ENCODE peak calls at places on chromosomes 1 and 21, in nine cellular contexts. One of them, this sample, is unnamed.
A peak's percentile ranks its signal among the peaks of the same experiment; 100 is the strongest.

GRCh38 chr1:11918779-11919519 is 7.3 kb downstream of the KIAA2013 start:
- DNase-seq in lower leg skin: no peak
- DNase-seq in PC-3: peak; percentile 86
- DNase-seq in K562: no peak
- DNase-seq in PC-9: peak; percentile 50
- DNase-seq in sigmoid colon: peak; percentile 91
- DNase-seq in ovary: peak; percentile 62
- DNase-seq in tibial nerve: no peak
- DNase-seq in cardiac muscle cell: peak; percentile 77
- DNase-seq in this sample: peak; percentile 88

GRCh38 chr21:37435120-37435519 is 68.5 kb downstream of the DYRK1A start:
- DNase-seq in PC-3: peak; percentile 47
- DNase-seq in tibial nerve: no peak
- DNase-seq in sigmoid colon: peak; percentile 72
- DNase-seq in ovary: peak; percentile 39
- DNase-seq in lower leg skin: no peak
- DNase-seq in K562: peak; percentile 91
- DNase-seq in PC-9: no peak
- DNase-seq in cardiac muscle cell: peak; percentile 96
- DNase-seq in this sample: peak; percentile 96

GRCh38 chr1:68269637-68270430 is 37.5 kb upstream of the WLS start:
- DNase-seq in ovary: no peak
- DNase-seq in lower leg skin: no peak
- DNase-seq in cardiac muscle cell: no peak
- DNase-seq in sigmoid colon: no peak
- DNase-seq in PC-3: peak; percentile 81
- DNase-seq in K562: no peak
- DNase-seq in PC-9: peak; percentile 21
- DNase-seq in tibial nerve: no peak
- DNase-seq in this sample: peak; percentile 35

GRCh38 chr21:41701749-41702148 is 65.1 kb downstream of the RIPK4 start:
- DNase-seq in tibial nerve: no peak
- DNase-seq in ovary: no peak
- DNase-seq in lower leg skin: no peak
- DNase-seq in PC-3: no peak
- DNase-seq in K562: no peak
- DNase-seq in PC-9: no peak
- DNase-seq in cardiac muscle cell: no peak
- DNase-seq in sigmoid colon: no peak
- DNase-seq in this sample: no peak

GRCh38 chr1:195744256-195744655 is 864.0 kb downstream of the KCNT2 start:
- DNase-seq in ovary: no peak
- DNase-seq in K562: no peak
- DNase-seq in cardiac muscle cell: no peak
- DNase-seq in sigmoid colon: no peak
- DNase-seq in PC-3: no peak
- DNase-seq in lower leg skin: no peak
- DNase-seq in tibial nerve: no peak
- DNase-seq in PC-9: no peak
- DNase-seq in this sample: no peak

GRCh38 chr1:30879126-30879786 is 29.3 kb downstream of the SDC3 start:
- DNase-seq in sigmoid colon: no peak
- DNase-seq in ovary: no peak
- DNase-seq in PC-3: peak; percentile 50
- DNase-seq in PC-9: no peak
- DNase-seq in cardiac muscle cell: no peak
- DNase-seq in K562: no peak
- DNase-seq in lower leg skin: no peak
- DNase-seq in tibial nerve: no peak
- DNase-seq in this sample: peak; percentile 25

GRCh38 chr1:202192770-202193613 is 607 bp upstream of the LGR6 start:
- DNase-seq in ovary: peak; percentile 43
- DNase-seq in K562: peak; percentile 81
- DNase-seq in PC-9: peak; percentile 71
- DNase-seq in tibial nerve: no peak
- DNase-seq in PC-3: peak; percentile 58
- DNase-seq in sigmoid colon: peak; percentile 77
- DNase-seq in cardiac muscle cell: peak; percentile 63
- DNase-seq in lower leg skin: peak; percentile 91
- DNase-seq in this sample: peak; percentile 39

GRCh38 chr1:70509996-70510876 is 99.2 kb downstream of the CTH start:
- DNase-seq in tibial nerve: no peak
- DNase-seq in ovary: no peak
- DNase-seq in cardiac muscle cell: peak; percentile 92
- DNase-seq in lower leg skin: no peak
- DNase-seq in K562: peak; percentile 72
- DNase-seq in sigmoid colon: no peak
- DNase-seq in PC-3: peak; percentile 96
- DNase-seq in PC-9: peak; percentile 3
- DNase-seq in this sample: peak; percentile 96

GRCh38 chr1:109977657-109978378 is 6.7 kb upstream of the AHCYL1 start:
- DNase-seq in tibial nerve: no peak
- DNase-seq in cardiac muscle cell: peak; percentile 69
- DNase-seq in ovary: no peak
- DNase-seq in lower leg skin: no peak
- DNase-seq in K562: no peak
- DNase-seq in sigmoid colon: no peak
- DNase-seq in PC-3: no peak
- DNase-seq in PC-9: no peak
- DNase-seq in this sample: no peak

GRCh38 chr1:88655685-88656299 is 28.3 kb upstream of the PKN2 start:
- DNase-seq in ovary: no peak
- DNase-seq in PC-9: no peak
- DNase-seq in lower leg skin: no peak
- DNase-seq in K562: peak; percentile 39
- DNase-seq in PC-3: peak; percentile 60
- DNase-seq in cardiac muscle cell: peak; percentile 47
- DNase-seq in tibial nerve: no peak
- DNase-seq in sigmoid colon: no peak
- DNase-seq in this sample: peak; percentile 49

GRCh38 chr1:154434346-154435075 is 29.4 kb downstream of the IL6R start:
- DNase-seq in tibial nerve: peak; percentile 75
- DNase-seq in cardiac muscle cell: peak; percentile 84
- DNase-seq in PC-3: no peak
- DNase-seq in PC-9: no peak
- DNase-seq in lower leg skin: peak; percentile 97
- DNase-seq in sigmoid colon: peak; percentile 98
- DNase-seq in K562: peak; percentile 30
- DNase-seq in ovary: peak; percentile 85
- DNase-seq in this sample: no peak

GRCh38 chr21:28944296-28944695 is 48.4 kb downstream of the LTN1 start:
- DNase-seq in tibial nerve: no peak
- DNase-seq in PC-3: no peak
- DNase-seq in lower leg skin: no peak
- DNase-seq in cardiac muscle cell: peak; percentile 47
- DNase-seq in ovary: no peak
- DNase-seq in K562: no peak
- DNase-seq in PC-9: no peak
- DNase-seq in sigmoid colon: no peak
- DNase-seq in this sample: no peak

GRCh38 chr1:22048351-22049192 is 3.9 kb upstream of the CDC42 start:
- DNase-seq in sigmoid colon: no peak
- DNase-seq in tibial nerve: no peak
- DNase-seq in ovary: no peak
- DNase-seq in PC-9: no peak
- DNase-seq in PC-3: peak; percentile 71
- DNase-seq in lower leg skin: no peak
- DNase-seq in cardiac muscle cell: peak; percentile 44
- DNase-seq in K562: peak; percentile 87
- DNase-seq in this sample: no peak

GRCh38 chr21:36918291-36918690 is 48.2 kb downstream of the HLCS start:
- DNase-seq in ovary: no peak
- DNase-seq in tibial nerve: no peak
- DNase-seq in sigmoid colon: no peak
- DNase-seq in PC-3: no peak
- DNase-seq in cardiac muscle cell: no peak
- DNase-seq in PC-9: no peak
- DNase-seq in K562: no peak
- DNase-seq in lower leg skin: peak; percentile 1
- DNase-seq in this sample: no peak

GRCh38 chr21:43703068-43703880 is 15.7 kb upstream of the PDXK start:
- DNase-seq in K562: peak; percentile 73
- DNase-seq in ovary: no peak
- DNase-seq in tibial nerve: no peak
- DNase-seq in PC-3: no peak
- DNase-seq in lower leg skin: no peak
- DNase-seq in sigmoid colon: no peak
- DNase-seq in PC-9: no peak
- DNase-seq in cardiac muscle cell: peak; percentile 88
- DNase-seq in this sample: peak; percentile 61

GRCh38 chr1:221098462-221099406 is 219.5 kb downstream of the HLX start:
- DNase-seq in lower leg skin: no peak
- DNase-seq in K562: no peak
- DNase-seq in PC-3: peak; percentile 69
- DNase-seq in tibial nerve: no peak
- DNase-seq in sigmoid colon: no peak
- DNase-seq in cardiac muscle cell: peak; percentile 66
- DNase-seq in PC-9: no peak
- DNase-seq in ovary: no peak
- DNase-seq in this sample: no peak

GRCh38 chr1:1168156-1168450 is 5.6 kb upstream of the TTLL10 start:
- DNase-seq in lower leg skin: no peak
- DNase-seq in K562: no peak
- DNase-seq in ovary: no peak
- DNase-seq in PC-3: no peak
- DNase-seq in sigmoid colon: no peak
- DNase-seq in PC-9: no peak
- DNase-seq in tibial nerve: no peak
- DNase-seq in cardiac muscle cell: no peak
- DNase-seq in this sample: no peak

GRCh38 chr1:17117451-17118265 is 1.6 kb downstream of the PADI2 start:
- DNase-seq in sigmoid colon: no peak
- DNase-seq in ovary: no peak
- DNase-seq in tibial nerve: no peak
- DNase-seq in cardiac muscle cell: no peak
- DNase-seq in PC-3: no peak
- DNase-seq in lower leg skin: no peak
- DNase-seq in PC-9: no peak
- DNase-seq in K562: no peak
- DNase-seq in this sample: no peak

GRCh38 chr1:29706936-29707335 is 470.6 kb downstream of the PTPRU start:
- DNase-seq in PC-9: peak; percentile 33
- DNase-seq in lower leg skin: no peak
- DNase-seq in sigmoid colon: no peak
- DNase-seq in ovary: no peak
- DNase-seq in cardiac muscle cell: peak; percentile 73
- DNase-seq in tibial nerve: no peak
- DNase-seq in PC-3: peak; percentile 75
- DNase-seq in K562: peak; percentile 40
- DNase-seq in this sample: peak; percentile 64
- TF ChIP-seq CTCF in PC-9: peak; percentile 59
- TF ChIP-seq CTCF in lower leg skin: no peak
- TF ChIP-seq CTCF in sigmoid colon: no peak
- TF ChIP-seq CTCF in ovary: no peak
- TF ChIP-seq CTCF in cardiac muscle cell: peak; percentile 66
- TF ChIP-seq CTCF in tibial nerve: no peak
- TF ChIP-seq CTCF in PC-3: peak; percentile 67
- TF ChIP-seq CTCF in K562: peak; percentile 44
- TF ChIP-seq CTCF in this sample: peak; percentile 74

DNA sequence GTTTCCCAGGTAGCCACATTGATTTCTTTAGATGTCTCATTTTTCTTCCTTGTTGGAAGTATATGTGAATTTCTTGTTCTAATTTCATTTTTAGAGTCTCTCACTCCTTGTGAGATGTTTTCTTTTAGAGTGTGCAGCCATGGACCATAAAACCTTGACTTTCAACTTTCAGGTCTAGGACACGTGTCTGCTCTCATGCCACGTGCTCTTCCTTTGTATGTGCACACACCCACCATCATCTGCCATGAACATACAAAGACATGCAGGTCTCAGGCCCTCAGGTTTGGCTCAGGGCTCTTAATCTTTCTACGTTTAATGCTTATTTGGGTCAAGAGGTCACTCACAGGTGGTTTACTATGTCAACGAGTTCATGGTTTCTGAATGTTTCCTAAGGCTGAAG is 70.6 kb downstream of the DDX20 start:
- DNase-seq in PC-9: no peak
- DNase-seq in PC-3: no peak
- DNase-seq in ovary: no peak
- DNase-seq in K562: no peak
- DNase-seq in lower leg skin: peak; percentile 3
- DNase-seq in sigmoid colon: no peak
- DNase-seq in tibial nerve: no peak
- DNase-seq in cardiac muscle cell: no peak
- DNase-seq in this sample: no peak
- H3K4me3 ChIP-seq in PC-9: no peak overlapping the region
- H3K4me3 ChIP-seq in PC-3: no peak overlapping the region
- H3K4me3 ChIP-seq in ovary: no peak overlapping the region
- H3K4me3 ChIP-seq in K562: no peak overlapping the region
- H3K4me3 ChIP-seq in lower leg skin: no peak overlapping the region
- H3K4me3 ChIP-seq in sigmoid colon: no peak overlapping the region
- H3K4me3 ChIP-seq in tibial nerve: no peak overlapping the region
- H3K4me3 ChIP-seq in cardiac muscle cell: no peak overlapping the region
- H3K4me3 ChIP-seq in this sample: no peak overlapping the region

GRCh38 chr1:206116873-206117150 is 376 bp downstream of the AVPR1B start:
- DNase-seq in sigmoid colon: no peak
- DNase-seq in K562: no peak
- DNase-seq in PC-3: no peak
- DNase-seq in cardiac muscle cell: no peak
- DNase-seq in lower leg skin: no peak
- DNase-seq in ovary: no peak
- DNase-seq in tibial nerve: no peak
- DNase-seq in PC-9: no peak
- DNase-seq in this sample: no peak

GRCh38 chr1:206114692-206115430 is 2.3 kb downstream of the AVPR1B start:
- DNase-seq in cardiac muscle cell: peak; percentile 35
- DNase-seq in PC-9: no peak
- DNase-seq in K562: no peak
- DNase-seq in ovary: no peak
- DNase-seq in sigmoid colon: no peak
- DNase-seq in lower leg skin: no peak
- DNase-seq in PC-3: no peak
- DNase-seq in tibial nerve: no peak
- DNase-seq in this sample: no peak

GRCh38 chr1:206115791-206116190 is 1.4 kb downstream of the AVPR1B start:
- DNase-seq in PC-9: no peak
- DNase-seq in ovary: no peak
- DNase-seq in tibial nerve: no peak
- DNase-seq in cardiac muscle cell: no peak
- DNase-seq in K562: no peak
- DNase-seq in PC-3: no peak
- DNase-seq in lower leg skin: no peak
- DNase-seq in sigmoid colon: no peak
- DNase-seq in this sample: no peak

GRCh38 chr1:206116191-206116872 is 856 bp downstream of the AVPR1B start:
- DNase-seq in cardiac muscle cell: no peak
- DNase-seq in PC-9: no peak
- DNase-seq in lower leg skin: no peak
- DNase-seq in ovary: no peak
- DNase-seq in K562: no peak
- DNase-seq in tibial nerve: no peak
- DNase-seq in PC-3: no peak
- DNase-seq in sigmoid colon: no peak
- DNase-seq in this sample: no peak

GRCh38 chr1:206117151-206117948 is at the start of gene AVPR1B:
- DNase-seq in cardiac muscle cell: peak; percentile 54
- DNase-seq in lower leg skin: no peak
- DNase-seq in tibial nerve: no peak
- DNase-seq in K562: no peak
- DNase-seq in sigmoid colon: no peak
- DNase-seq in PC-9: peak; percentile 53
- DNase-seq in PC-3: peak; percentile 41
- DNase-seq in ovary: no peak
- DNase-seq in this sample: peak; percentile 8
- TF ChIP-seq CTCF in cardiac muscle cell: no peak
- TF ChIP-seq CTCF in lower leg skin: no peak
- TF ChIP-seq CTCF in tibial nerve: no peak
- TF ChIP-seq CTCF in K562: no peak
- TF ChIP-seq CTCF in sigmoid colon: no peak
- TF ChIP-seq CTCF in PC-9: no peak
- TF ChIP-seq CTCF in PC-3: peak; percentile 43
- TF ChIP-seq CTCF in ovary: no peak
- TF ChIP-seq CTCF in this sample: no peak

GRCh38 chr1:211920141-211920572 is 89.6 kb upstream of the LPGAT1 start:
- DNase-seq in lower leg skin: no peak
- DNase-seq in PC-9: no peak
- DNase-seq in K562: no peak
- DNase-seq in ovary: no peak
- DNase-seq in sigmoid colon: peak; percentile 69
- DNase-seq in tibial nerve: no peak
- DNase-seq in cardiac muscle cell: peak; percentile 82
- DNase-seq in PC-3: peak; percentile 70
- DNase-seq in this sample: peak; percentile 59
- H3K4me3 ChIP-seq in lower leg skin: no peak overlapping the region
- H3K4me3 ChIP-seq in PC-9: no peak overlapping the region
- H3K4me3 ChIP-seq in K562: no peak overlapping the region
- H3K4me3 ChIP-seq in ovary: no peak overlapping the region
- H3K4me3 ChIP-seq in sigmoid colon: no peak overlapping the region
- H3K4me3 ChIP-seq in tibial nerve: no peak overlapping the region
- H3K4me3 ChIP-seq in cardiac muscle cell: no peak overlapping the region
- H3K4me3 ChIP-seq in PC-3: no peak overlapping the region
- H3K4me3 ChIP-seq in this sample: no peak overlapping the region